ENCODE peak calls at places on chromosomes 3 and 15, in eight cellular contexts. X is body of pancreas, R is heart left ventricle, C is mesendoderm, Y is endodermal cell, B is tibial nerve, Q is testis, E is HepG2. U is an unnamed sample.

GRCh38 chr3:64260391-64260790 is 35.1 kb upstream of the PRICKLE2 start:
- DNase-seq in B (no peak), R (no peak), E (no peak), C (no peak), Y (no peak), Q (no peak), X (no peak), U (no peak)

GRCh38 chr3:134423153-134423552 is 48.9 kb upstream of the AMOTL2 start:
- DNase-seq in B (no peak), Q (no peak), E (no peak), Y (peak; percentile 77), C (peak; percentile 42), R (no peak), X (peak; percentile 32), U (no peak)

GRCh38 chr3:152827313-152827712 is 7.6 kb upstream of the P2RY1 start:
- DNase-seq in C (no peak), Q (no peak), E (no peak), Y (no peak), B (no peak), R (no peak), X (no peak), U (no peak)

GRCh38 chr3:72487078-72487765 is 361.0 kb downstream of the SHQ1 start:
- DNase-seq in R (peak; percentile 68), B (peak; percentile 54), X (peak; percentile 74), Q (peak; percentile 42), Y (peak; percentile 88), C (peak; percentile 91), E (peak; percentile 5), U (peak; percentile 57)

GRCh38 chr3:107498646-107499045 is 24.1 kb upstream of the BBX start:
- DNase-seq in Q (no peak), R (no peak), B (no peak), E (no peak), C (peak; percentile 16), Y (no peak), X (no peak), U (no peak)

GRCh38 chr3:152970851-152971250 is 135.9 kb downstream of the P2RY1 start:
- DNase-seq in C (no peak), R (no peak), Q (no peak), Y (no peak), B (no peak), X (no peak), E (no peak), U (no peak)

GRCh38 chr3:12424635-12425319 is 59.5 kb upstream of the TSEN2 start:
- DNase-seq in B (no peak), E (no peak), C (peak; percentile 58), Q (no peak), X (no peak), Y (peak; percentile 49), R (no peak), U (no peak)

GRCh38 chr3:64058592-64058991 is 35.3 kb upstream of the PSMD6 start:
- DNase-seq in E (no peak), R (no peak), X (no peak), Y (no peak), Q (no peak), C (no peak), B (no peak), U (no peak)

GRCh38 chr15:39976291-39977274 is 42.7 kb downstream of the EIF2AK4 start:
- DNase-seq in C (peak; percentile 65), Y (peak; percentile 91), E (peak; percentile 21), R (peak; percentile 80), Q (peak; percentile 85), X (peak; percentile 53), B (peak; percentile 40), U (no peak)

GRCh38 chr3:150349314-150350097 is 58.6 kb upstream of the TSC22D2 start:
- DNase-seq in C (peak; percentile 31), B (no peak), Q (no peak), E (no peak), Y (peak; percentile 62), X (no peak), R (peak; percentile 72), U (no peak)

GRCh38 chr3:142863010-142863787 is 25.7 kb downstream of the PCOLCE2 start:
- DNase-seq in X (no peak), Y (peak; percentile 68), Q (no peak), B (no peak), R (no peak), C (peak; percentile 44), E (no peak), U (no peak)

GRCh38 chr15:38696120-38696727 is 131.6 kb upstream of the RASGRP1 start:
- DNase-seq in R (no peak), E (no peak), Q (no peak), C (no peak), X (no peak), Y (no peak), B (no peak), U (peak; percentile 66)

GRCh38 chr3:142888099-142888483 is 792 bp downstream of the PCOLCE2 start:
- DNase-seq in Q (peak; percentile 19), C (peak; percentile 88), Y (no peak), B (peak; percentile 38), X (peak; percentile 3), E (no peak), R (peak; percentile 63), U (no peak)

GRCh38 chr3:109081746-109082510 is 36.0 kb downstream of the MORC1 start:
- DNase-seq in Y (peak; percentile 80), B (peak; percentile 11), C (peak; percentile 76), E (peak; percentile 31), Q (peak; percentile 30), R (no peak), X (peak; percentile 56), U (no peak)
- H3K27ac ChIP-seq in Y (no peak overlapping the region), B (no peak overlapping the region), C (no peak overlapping the region), E (no peak overlapping the region), Q (no peak overlapping the region), R (no peak overlapping the region), X (no peak overlapping the region), U (no peak overlapping the region)

DNA sequence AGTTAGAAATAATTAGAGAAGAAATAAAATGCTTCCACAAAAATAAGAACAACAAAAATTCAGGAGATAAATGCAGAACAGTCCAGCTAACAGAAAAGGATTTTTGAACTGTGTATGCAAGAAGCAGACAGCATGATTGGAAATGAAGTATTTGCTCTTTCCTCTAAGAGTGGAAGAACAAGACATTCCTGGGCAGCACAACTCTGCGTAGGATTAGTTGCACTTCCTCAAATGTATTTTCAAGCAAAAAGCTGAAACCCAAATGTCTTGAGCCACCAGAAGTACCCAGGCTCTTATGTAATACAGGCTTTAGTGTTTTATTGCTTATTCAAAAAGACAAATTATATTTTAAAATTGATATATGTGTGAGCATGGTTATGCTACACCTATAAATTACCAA is 127.2 kb downstream of the ZBTB20 start:
- DNase-seq in X (peak; percentile 11), Y (no peak), C (no peak), R (no peak), B (no peak), Q (peak; percentile 47), E (no peak), U (no peak)
- H3K36me3 ChIP-seq in X (no peaks in the 10 kb centered on the region), Y (no peaks in the 10 kb centered on the region), C (no peaks in the 10 kb centered on the region), R (peaks cover 13% of the 10 kb centered on the region), B (no peaks in the 10 kb centered on the region), Q (no peaks in the 10 kb centered on the region), E (no peaks in the 10 kb centered on the region), U (no peaks in the 10 kb centered on the region)

GRCh38 chr3:20107722-20108121 is 67.5 kb downstream of the KAT2B start:
- DNase-seq in Q (no peak), C (no peak), Y (no peak), E (no peak), B (no peak), R (no peak), X (no peak), U (no peak)
- H3K27ac ChIP-seq in Q (no peak overlapping the region), C (no peak overlapping the region), Y (no peak overlapping the region), E (no peak overlapping the region), B (no peak overlapping the region), R (no peak overlapping the region), X (no peak overlapping the region), U (no peak overlapping the region)

DNA sequence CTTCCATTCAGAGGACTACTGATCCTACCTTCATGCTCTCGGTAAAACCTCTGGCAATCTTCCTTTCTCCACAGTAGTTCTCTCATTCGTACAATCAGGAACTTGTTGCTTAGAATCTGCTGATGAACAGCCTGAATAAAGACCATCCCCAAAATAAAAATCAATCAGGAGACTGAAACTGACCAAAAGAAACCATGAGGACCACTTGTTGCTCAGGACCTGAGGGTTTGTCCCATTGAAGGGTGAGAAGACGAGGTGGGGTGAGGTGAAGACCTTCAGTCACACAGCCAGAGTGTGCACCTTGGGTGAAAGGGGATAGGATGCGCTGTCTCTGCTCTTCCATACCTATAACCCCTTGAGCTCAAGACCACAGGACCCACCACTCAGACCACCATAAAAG is 36.8 kb downstream of the SPINK8 start:
- DNase-seq in R (no peak), Q (no peak), B (no peak), X (no peak), Y (no peak), C (no peak), E (no peak), U (no peak)
- H3K36me3 ChIP-seq in R (peaks cover 70% of the 10 kb centered on the region), Q (no peaks in the 10 kb centered on the region), B (no peaks in the 10 kb centered on the region), X (peaks cover 9% of the 10 kb centered on the region), Y (peaks cover 51% of the 10 kb centered on the region), C (peaks cover 2% of the 10 kb centered on the region), E (peaks cover 11% of the 10 kb centered on the region), U (peaks cover 6% of the 10 kb centered on the region)

DNA sequence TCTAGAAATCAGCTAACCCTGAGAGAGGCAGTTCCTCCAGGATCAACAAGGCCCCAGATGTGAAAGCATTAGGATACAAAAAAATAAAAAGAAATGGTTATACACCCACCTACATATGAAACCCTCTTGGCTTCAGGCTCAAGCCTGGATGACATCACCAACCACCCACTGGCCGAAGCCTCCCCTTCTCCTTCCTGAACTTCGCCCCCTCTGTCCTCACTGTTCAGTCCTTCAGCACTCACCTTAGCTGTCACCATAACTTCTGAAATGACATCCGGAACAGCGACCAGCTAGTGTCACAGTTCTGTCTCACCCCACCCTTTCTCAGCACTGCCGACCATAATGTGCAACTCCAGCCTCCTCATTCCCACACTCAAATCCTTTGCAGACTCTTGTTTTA is 98.7 kb downstream of the PLCH1 start:
- DNase-seq in E (peak; percentile 71), B (no peak), C (no peak), Y (no peak), R (no peak), X (no peak), Q (no peak), U (no peak)
- H3K27ac ChIP-seq in E (peak overlapping the region; percentile 17), B (no peak overlapping the region), C (no peak overlapping the region), Y (no peak overlapping the region), R (no peak overlapping the region), X (no peak overlapping the region), Q (peak overlapping the region; percentile 49), U (no peak overlapping the region)

U was measured in naive thymus-derived CD4-positive, alpha-beta T cell.